ENCODE peak calls at places on chromosomes 7 and 10, in ten cellular contexts. J is iris pigment epithelial cell; P is stimulated activated CD8-positive, alpha-beta memory T cell treated with anti-CD3 and anti-CD28 coated beads, Interleukin-2, amount 100 ng/mL, for 48 hours; B is activated CD8-positive, alpha-beta memory T cell treated with anti-CD3 and anti-CD28 coated beads for 24 hours; Q is pancreas; D is spleen; U is T-helper 9 cell; S is H9; I is stimulated activated CD4-positive, alpha-beta T cell treated with anti-CD3 and anti-CD28 coated beads, Interleukin-2, amount 100 ng/mL, for 48 hours; K is caudate nucleus. F is an unnamed sample.

GRCh38 chr10:129193148-129193547 is 273.9 kb upstream of the MGMT start:
- DNase-seq in U (no peak), J (no peak), D (no peak), B (no peak), I (no peak), Q (no peak), P (peak), S (no peak), K (no peak), F (no peak)

GRCh38 chr7:22962775-22963358 is 51.1 kb downstream of the HYCC1 start:
- DNase-seq in K (no peak), Q (no peak), D (no peak), I (no peak), P (no peak), B (no peak), U (no peak), J (no peak), S (no peak), F (no peak)

GRCh38 chr10:132344386-132344785 is 12.4 kb downstream of the LRRC27 start:
- DNase-seq in Q (no peak), K (no peak), S (no peak), U (no peak), B (no peak), D (no peak), J (no peak), I (no peak), P (no peak), F (no peak)

GRCh38 chr10:118499186-118499585 is 96.3 kb downstream of the PRLHR start:
- DNase-seq in B (no peak), U (no peak), I (no peak), K (no peak), S (no peak), Q (no peak), D (no peak), J (no peak), P (no peak), F (no peak)

GRCh38 chr7:139044813-139045794 is 9.3 kb upstream of the ZC3HAV1L start:
- DNase-seq in D (no peak), B (peak), P (no peak), K (no peak), J (no peak), U (no peak), Q (no peak), I (no peak), S (no peak), F (no peak)

GRCh38 chr10:99161194-99161593 is 74.5 kb downstream of the HPSE2 start:
- DNase-seq in U (no peak), S (no peak), J (no peak), I (no peak), D (no peak), P (no peak), B (no peak), Q (no peak), K (no peak), F (no peak)

GRCh38 chr10:17200885-17201164 is 647 bp downstream of the TRDMT1 start:
- DNase-seq in Q (no peak), U (no peak), J (peak), P (no peak), B (no peak), S (no peak), D (no peak), K (no peak), I (no peak), F (peak)

GRCh38 chr7:136050462-136050847 is 73.3 kb upstream of the MTPN start:
- DNase-seq in D (no peak), Q (no peak), P (no peak), K (no peak), B (no peak), S (no peak), U (no peak), J (no peak), I (no peak), F (no peak)

GRCh38 chr7:18623389-18623788 is 127.8 kb downstream of the HDAC9 start:
- DNase-seq in P (no peak), U (no peak), B (no peak), I (no peak), S (no peak), K (no peak), D (no peak), J (no peak), Q (no peak), F (no peak)

GRCh38 chr7:29035044-29035740 is 77.1 kb upstream of the TRIL start:
- DNase-seq in B (no peak), Q (no peak), P (no peak), J (peak), K (no peak), U (no peak), D (no peak), I (no peak), S (no peak), F (no peak)

GRCh38 chr10:97564776-97565175 is 7.8 kb upstream of the ANKRD2 start:
- DNase-seq in J (peak), K (no peak), P (no peak), I (no peak), D (peak), B (no peak), Q (no peak), S (no peak), U (no peak), F (no peak)

GRCh38 chr10:126111562-126111961 is 215.2 kb downstream of the FANK1 start:
- DNase-seq in U (no peak), I (no peak), Q (no peak), P (no peak), D (no peak), K (no peak), B (no peak), S (no peak), J (no peak), F (no peak)

GRCh38 chr7:45088821-45089313 is at the start of gene NACAD:
- DNase-seq in Q (peak), J (no peak), P (no peak), S (no peak), U (no peak), I (no peak), B (no peak), K (peak), D (peak), F (peak)